ENCODE peak calls at places on chromosomes 6 and 20, in six cellular contexts. One of them, this sample, is unnamed.

GRCh38 chr6:3288711-3289663 is 30.2 kb downstream of the PSMG4 start:
- DNase-seq in fibroblast of gingiva: no peak
- DNase-seq in activated naive CD4-positive, alpha-beta T cell: no peak
- DNase-seq in AG20443: no peak
- DNase-seq in activated T-cell treated with anti-CD3 and anti-CD28 coated beads for 1 hour: no peak
- DNase-seq in tibial artery: peak; percentile 11
- DNase-seq in this sample: no peak

GRCh38 chr20:50957798-50958732 is at the start of gene DPM1:
- DNase-seq in fibroblast of gingiva: peak; percentile 88
- DNase-seq in activated naive CD4-positive, alpha-beta T cell: peak; percentile 79
- DNase-seq in AG20443: peak; percentile 92
- DNase-seq in activated T-cell treated with anti-CD3 and anti-CD28 coated beads for 1 hour: peak; percentile 80
- DNase-seq in tibial artery: peak; percentile 83
- DNase-seq in this sample: peak; percentile 21

GRCh38 chr20:4548552-4548951 is 173.2 kb upstream of the PRND start:
- DNase-seq in fibroblast of gingiva: no peak
- DNase-seq in activated naive CD4-positive, alpha-beta T cell: no peak
- DNase-seq in AG20443: no peak
- DNase-seq in activated T-cell treated with anti-CD3 and anti-CD28 coated beads for 1 hour: no peak
- DNase-seq in tibial artery: no peak
- DNase-seq in this sample: no peak

GRCh38 chr6:170347091-170347490 is 40.5 kb downstream of the FAM120B start:
- DNase-seq in fibroblast of gingiva: no peak
- DNase-seq in activated naive CD4-positive, alpha-beta T cell: no peak
- DNase-seq in AG20443: no peak
- DNase-seq in activated T-cell treated with anti-CD3 and anti-CD28 coated beads for 1 hour: no peak
- DNase-seq in tibial artery: no peak
- DNase-seq in this sample: no peak

GRCh38 chr6:138517635-138518034 is 18.3 kb upstream of the NHSL1 start:
- DNase-seq in fibroblast of gingiva: peak; percentile 36
- DNase-seq in activated naive CD4-positive, alpha-beta T cell: peak; percentile 17
- DNase-seq in AG20443: peak; percentile 50
- DNase-seq in activated T-cell treated with anti-CD3 and anti-CD28 coated beads for 1 hour: peak; percentile 32
- DNase-seq in tibial artery: no peak
- DNase-seq in this sample: no peak

GRCh38 chr20:62439218-62439617 is 11.9 kb upstream of the RBBP8NL start:
- DNase-seq in fibroblast of gingiva: no peak
- DNase-seq in activated naive CD4-positive, alpha-beta T cell: no peak
- DNase-seq in AG20443: no peak
- DNase-seq in activated T-cell treated with anti-CD3 and anti-CD28 coated beads for 1 hour: no peak
- DNase-seq in tibial artery: no peak
- DNase-seq in this sample: no peak

GRCh38 chr6:17938885-17939284 is 48.5 kb downstream of the KIF13A start:
- DNase-seq in fibroblast of gingiva: peak; percentile 79
- DNase-seq in activated naive CD4-positive, alpha-beta T cell: no peak
- DNase-seq in AG20443: no peak
- DNase-seq in activated T-cell treated with anti-CD3 and anti-CD28 coated beads for 1 hour: no peak
- DNase-seq in tibial artery: no peak
- DNase-seq in this sample: peak; percentile 18

GRCh38 chr6:6962699-6963098 is 145.1 kb upstream of the RREB1 start:
- DNase-seq in fibroblast of gingiva: no peak
- DNase-seq in activated naive CD4-positive, alpha-beta T cell: no peak
- DNase-seq in AG20443: no peak
- DNase-seq in activated T-cell treated with anti-CD3 and anti-CD28 coated beads for 1 hour: no peak
- DNase-seq in tibial artery: no peak
- DNase-seq in this sample: no peak

GRCh38 chr6:110542311-110543024 is 66.1 kb upstream of the SLC22A16 start:
- DNase-seq in fibroblast of gingiva: peak; percentile 46
- DNase-seq in activated naive CD4-positive, alpha-beta T cell: no peak
- DNase-seq in AG20443: no peak
- DNase-seq in activated T-cell treated with anti-CD3 and anti-CD28 coated beads for 1 hour: no peak
- DNase-seq in tibial artery: no peak
- DNase-seq in this sample: no peak

GRCh38 chr20:4563534-4563933 is 158.2 kb upstream of the PRND start:
- DNase-seq in fibroblast of gingiva: peak; percentile 56
- DNase-seq in activated naive CD4-positive, alpha-beta T cell: no peak
- DNase-seq in AG20443: peak; percentile 68
- DNase-seq in activated T-cell treated with anti-CD3 and anti-CD28 coated beads for 1 hour: no peak
- DNase-seq in tibial artery: no peak
- DNase-seq in this sample: peak; percentile 65

GRCh38 chr20:8449120-8449519 is 317.1 kb downstream of the PLCB1 start:
- DNase-seq in fibroblast of gingiva: peak; percentile 12
- DNase-seq in activated naive CD4-positive, alpha-beta T cell: no peak
- DNase-seq in AG20443: peak; percentile 27
- DNase-seq in activated T-cell treated with anti-CD3 and anti-CD28 coated beads for 1 hour: no peak
- DNase-seq in tibial artery: no peak
- DNase-seq in this sample: peak; percentile 54

GRCh38 chr6:34601706-34602105 is 45.6 kb upstream of the SPDEF start:
- DNase-seq in fibroblast of gingiva: no peak
- DNase-seq in activated naive CD4-positive, alpha-beta T cell: no peak
- DNase-seq in AG20443: no peak
- DNase-seq in activated T-cell treated with anti-CD3 and anti-CD28 coated beads for 1 hour: no peak
- DNase-seq in tibial artery: no peak
- DNase-seq in this sample: no peak

GRCh38 chr6:134920422-134920821 is 29.5 kb downstream of the ALDH8A1 start:
- DNase-seq in fibroblast of gingiva: no peak
- DNase-seq in activated naive CD4-positive, alpha-beta T cell: no peak
- DNase-seq in AG20443: no peak
- DNase-seq in activated T-cell treated with anti-CD3 and anti-CD28 coated beads for 1 hour: no peak
- DNase-seq in tibial artery: no peak
- DNase-seq in this sample: no peak

GRCh38 chr20:38298768-38299288 is 5.1 kb upstream of the BPI start:
- DNase-seq in fibroblast of gingiva: peak; percentile 89
- DNase-seq in activated naive CD4-positive, alpha-beta T cell: no peak
- DNase-seq in AG20443: peak; percentile 78
- DNase-seq in activated T-cell treated with anti-CD3 and anti-CD28 coated beads for 1 hour: no peak
- DNase-seq in tibial artery: peak; percentile 92
- DNase-seq in this sample: no peak

GRCh38 chr20:17469631-17470030 is 61.5 kb downstream of the BFSP1 start:
- DNase-seq in fibroblast of gingiva: no peak
- DNase-seq in activated naive CD4-positive, alpha-beta T cell: no peak
- DNase-seq in AG20443: no peak
- DNase-seq in activated T-cell treated with anti-CD3 and anti-CD28 coated beads for 1 hour: no peak
- DNase-seq in tibial artery: no peak
- DNase-seq in this sample: no peak

GRCh38 chr6:101393291-101394251 is at the start of gene GRIK2:
- DNase-seq in fibroblast of gingiva: no peak
- DNase-seq in activated naive CD4-positive, alpha-beta T cell: no peak
- DNase-seq in AG20443: peak; percentile 86
- DNase-seq in activated T-cell treated with anti-CD3 and anti-CD28 coated beads for 1 hour: no peak
- DNase-seq in tibial artery: no peak
- DNase-seq in this sample: peak; percentile 7

GRCh38 chr20:33893314-33893713 is 82.2 kb downstream of the CHMP4B start:
- DNase-seq in fibroblast of gingiva: peak; percentile 19
- DNase-seq in activated naive CD4-positive, alpha-beta T cell: no peak
- DNase-seq in AG20443: peak; percentile 86
- DNase-seq in activated T-cell treated with anti-CD3 and anti-CD28 coated beads for 1 hour: no peak
- DNase-seq in tibial artery: no peak
- DNase-seq in this sample: peak; percentile 85

GRCh38 chr20:8589956-8590355 is 457.9 kb downstream of the PLCB1 start:
- DNase-seq in fibroblast of gingiva: no peak
- DNase-seq in activated naive CD4-positive, alpha-beta T cell: no peak
- DNase-seq in AG20443: peak; percentile 21
- DNase-seq in activated T-cell treated with anti-CD3 and anti-CD28 coated beads for 1 hour: no peak
- DNase-seq in tibial artery: no peak
- DNase-seq in this sample: peak; percentile 53